ENCODE peak calls at places on chromosome X, in eight cellular contexts. R, V, W, N, L, I, Y and Z are unnamed samples.

GRCh38 chrX:132127748-132128147 is at the start of gene FRMD7:
- DNase-seq in V (no peak), I (no peak), Y (peak), W (peak), N (no peak), L (no peak), R (no peak), Z (no peak)

GRCh38 chrX:350148-350533 is 31.5 kb upstream of the GTPBP6 start:
- DNase-seq in I (no peak), W (no peak), Y (no peak), N (no peak), L (no peak), R (no peak), V (no peak), Z (no peak)

GRCh38 chrX:88613338-88613737 is 133.7 kb upstream of the CPXCR1 start:
- DNase-seq in V (peak), N (no peak), W (no peak), I (no peak), Y (peak), L (no peak), R (peak), Z (peak)

GRCh38 chrX:129433945-129434344 is 89.3 kb downstream of the SMARCA1 start:
- DNase-seq in L (no peak), I (no peak), N (no peak), W (no peak), Y (no peak), V (no peak), R (no peak), Z (no peak)

GRCh38 chrX:149497054-149497453 is 8.1 kb downstream of the IDS start:
- DNase-seq in Y (no peak), V (no peak), N (no peak), R (no peak), W (no peak), L (no peak), I (no peak), Z (no peak)

GRCh38 chrX:119374736-119375135 is 24.4 kb upstream of the SLC25A43 start:
- DNase-seq in R (no peak), L (no peak), I (peak), Y (peak), V (peak), W (no peak), N (no peak), Z (no peak)

GRCh38 chrX:108312938-108313337 is 125.3 kb downstream of the COL4A6 start:
- DNase-seq in V (peak), R (peak), Y (peak), I (peak), N (no peak), W (peak), L (no peak), Z (peak)

GRCh38 chrX:145213504-145213903 is 33.8 kb upstream of the SPANXN1 start:
- DNase-seq in V (no peak), L (no peak), Y (no peak), I (no peak), R (no peak), W (peak), N (no peak), Z (no peak)

GRCh38 chrX:135596495-135596894 is 76.0 kb downstream of the INTS6L start:
- DNase-seq in V (peak), N (peak), Y (peak), R (peak), L (peak), W (peak), I (peak), Z (no peak)

GRCh38 chrX:15336023-15336413 is 695 bp upstream of the PIGA start:
- DNase-seq in Y (peak), L (no peak), V (peak), N (peak), R (peak), W (peak), I (peak), Z (peak)

GRCh38 chrX:119236599-119237525 is 777 bp downstream of the PGRMC1 start:
- DNase-seq in L (peak), W (peak), V (peak), R (peak), N (peak), I (peak), Y (peak), Z (peak)

GRCh38 chrX:40063555-40063954 is 34.2 kb downstream of the BCOR start:
- DNase-seq in L (no peak), V (no peak), W (no peak), N (no peak), Y (no peak), I (no peak), R (peak), Z (no peak)

GRCh38 chrX:41236629-41237028 is 97.3 kb upstream of the DDX3X start:
- DNase-seq in I (no peak), Y (no peak), R (no peak), V (no peak), W (no peak), L (no peak), N (no peak), Z (no peak)

GRCh38 chrX:66039916-66040315 is at the start of gene VSIG4:
- DNase-seq in N (no peak), R (no peak), V (no peak), I (no peak), L (no peak), W (no peak), Y (no peak), Z (no peak)

GRCh38 chrX:47093860-47094259 is 15.6 kb downstream of the RGN start:
- DNase-seq in W (no peak), L (no peak), N (no peak), Y (no peak), I (no peak), R (no peak), V (no peak), Z (no peak)

GRCh38 chrX:129779747-129780146 is at the start of gene SASH3:
- DNase-seq in I (no peak), Y (no peak), W (no peak), V (no peak), R (no peak), N (no peak), L (peak), Z (no peak)

GRCh38 chrX:136711147-136711546 is 63.2 kb downstream of the CD40LG start:
- DNase-seq in N (peak), Y (peak), R (peak), W (peak), V (peak), L (no peak), I (peak), Z (no peak)

GRCh38 chrX:30570505-30570904 is 7.1 kb downstream of the TASL start:
- DNase-seq in I (peak), R (no peak), N (peak), W (no peak), Y (peak), L (no peak), V (peak), Z (peak)

GRCh38 chrX:71935542-71935941 is 24.9 kb downstream of the NHSL2 start:
- DNase-seq in N (no peak), Y (no peak), R (no peak), L (no peak), I (no peak), V (no peak), W (no peak), Z (no peak)

GRCh38 chrX:49186125-49187027 is at the start of gene PRICKLE3:
- DNase-seq in W (peak), N (peak), L (peak), I (peak), R (peak), Y (peak), V (peak), Z (peak)

GRCh38 chrX:70087857-70088256 is 25.6 kb downstream of the OTUD6A start:
- DNase-seq in L (no peak), R (no peak), Y (peak), W (peak), I (peak), N (no peak), V (peak), Z (peak)

GRCh38 chrX:108642273-108642628 is 94.1 kb downstream of the IRS4 start:
- DNase-seq in W (no peak), I (no peak), N (no peak), Y (no peak), L (no peak), R (no peak), V (no peak), Z (no peak)

GRCh38 chrX:54358424-54359211 is 772 bp upstream of the WNK3 start:
- DNase-seq in W (peak), I (no peak), N (peak), R (peak), V (peak), L (peak), Y (peak), Z (peak)

GRCh38 chrX:153333271-153333670 is 682 bp upstream of the ZNF275 start:
- DNase-seq in W (no peak), L (no peak), R (no peak), I (no peak), Y (peak), V (no peak), N (no peak), Z (no peak)

GRCh38 chrX:115625577-115626301 is 64.8 kb downstream of the PLS3 start:
- DNase-seq in W (no peak), Y (peak), N (no peak), I (no peak), L (no peak), R (no peak), V (peak), Z (no peak)

GRCh38 chrX:109732780-109733657 is at the start of gene ACSL4:
- DNase-seq in R (peak), L (peak), V (peak), Y (peak), I (peak), W (peak), N (peak), Z (peak)

GRCh38 chrX:889966-890651 is 259.5 kb downstream of the SHOX start:
- DNase-seq in Y (no peak), N (no peak), W (no peak), L (no peak), R (no peak), I (no peak), V (no peak), Z (no peak)